ENCODE peak calls at places on chromosomes 7 and 10, in four cellular contexts. One of them, this sample, is unnamed. For H3K27me3, the result is how much of the 10 kb centered on the place peaks cover.

GRCh38 chr7:119761776-119762175 is 511.2 kb upstream of the KCND2 start:
- DNase-seq in Panc1: no peak
- DNase-seq in GM23338: no peak
- DNase-seq in body of pancreas: no peak
- DNase-seq in this sample: no peak

GRCh38 chr7:47978790-47979144 is 648 bp downstream of the HUS1 start:
- DNase-seq in Panc1: no peak
- DNase-seq in GM23338: no peak
- DNase-seq in body of pancreas: no peak
- DNase-seq in this sample: no peak

GRCh38 chr7:82507976-82508677 is 64.5 kb upstream of the CACNA2D1 start:
- DNase-seq in Panc1: no peak
- DNase-seq in GM23338: peak
- DNase-seq in body of pancreas: peak
- DNase-seq in this sample: peak

GRCh38 chr7:29040570-29040906 is 82.4 kb upstream of the TRIL start:
- DNase-seq in Panc1: no peak
- DNase-seq in GM23338: no peak
- DNase-seq in body of pancreas: no peak
- DNase-seq in this sample: no peak

GRCh38 chr10:118592675-118593330 is 2.6 kb downstream of the PRLHR start:
- DNase-seq in Panc1: no peak
- DNase-seq in GM23338: no peak
- DNase-seq in body of pancreas: peak
- DNase-seq in this sample: no peak

GRCh38 chr7:117682681-117683385 is 190.4 kb downstream of the CTTNBP2 start:
- DNase-seq in Panc1: no peak
- DNase-seq in GM23338: peak
- DNase-seq in body of pancreas: no peak
- DNase-seq in this sample: peak

GRCh38 chr10:21927601-21928000 is 75.9 kb downstream of the DNAJC1 start:
- DNase-seq in Panc1: no peak
- DNase-seq in GM23338: no peak
- DNase-seq in body of pancreas: no peak
- DNase-seq in this sample: no peak

GRCh38 chr10:128203028-128203427 is 76.8 kb upstream of the MKI67 start:
- DNase-seq in Panc1: no peak
- DNase-seq in GM23338: no peak
- DNase-seq in body of pancreas: no peak
- DNase-seq in this sample: no peak

GRCh38 chr7:37208528-37208927 is 240.1 kb downstream of the ELMO1 start:
- DNase-seq in Panc1: peak
- DNase-seq in GM23338: peak
- DNase-seq in body of pancreas: peak
- DNase-seq in this sample: peak

GRCh38 chr10:7260912-7261700 is 149.7 kb downstream of the SFMBT2 start:
- DNase-seq in Panc1: no peak
- DNase-seq in GM23338: no peak
- DNase-seq in body of pancreas: no peak
- DNase-seq in this sample: no peak

GRCh38 chr10:43595739-43596298 is 10.4 kb upstream of the ZNF485 start:
- DNase-seq in Panc1: no peak
- DNase-seq in GM23338: no peak
- DNase-seq in body of pancreas: no peak
- DNase-seq in this sample: no peak

GRCh38 chr7:38775503-38775902 is 133.5 kb downstream of the VPS41 start:
- DNase-seq in Panc1: no peak
- DNase-seq in GM23338: peak
- DNase-seq in body of pancreas: peak
- DNase-seq in this sample: no peak

GRCh38 chr10:79167537-79167936 is 98.8 kb downstream of the ZMIZ1 start:
- DNase-seq in Panc1: no peak
- DNase-seq in GM23338: no peak
- DNase-seq in body of pancreas: no peak
- DNase-seq in this sample: no peak

GRCh38 chr10:29387269-29387668 is 98.4 kb downstream of the LYZL1 start:
- DNase-seq in Panc1: no peak
- DNase-seq in GM23338: no peak
- DNase-seq in body of pancreas: no peak
- DNase-seq in this sample: no peak

GRCh38 chr10:126205482-126206210 is 182.6 kb downstream of the ADAM12 start:
- DNase-seq in Panc1: no peak
- DNase-seq in GM23338: no peak
- DNase-seq in body of pancreas: no peak
- DNase-seq in this sample: no peak

GRCh38 chr7:105157278-105157677 is 143.3 kb downstream of the KMT2E start:
- DNase-seq in Panc1: no peak
- DNase-seq in GM23338: no peak
- DNase-seq in body of pancreas: no peak
- DNase-seq in this sample: no peak

GRCh38 chr10:74058071-74058470 is 60.2 kb downstream of the VCL start:
- DNase-seq in Panc1: no peak
- DNase-seq in GM23338: no peak
- DNase-seq in body of pancreas: peak
- DNase-seq in this sample: no peak

GRCh38 chr10:97898429-97898828 is 48.8 kb downstream of the GOLGA7B start:
- DNase-seq in Panc1: no peak
- DNase-seq in GM23338: no peak
- DNase-seq in body of pancreas: no peak
- DNase-seq in this sample: no peak

GRCh38 chr7:39761435-39761834 is 138.1 kb downstream of the RALA start:
- DNase-seq in Panc1: no peak
- DNase-seq in GM23338: no peak
- DNase-seq in body of pancreas: no peak
- DNase-seq in this sample: no peak

GRCh38 chr10:122551450-122551849 is 9.1 kb upstream of the DMBT1 start:
- DNase-seq in Panc1: no peak
- DNase-seq in GM23338: peak
- DNase-seq in body of pancreas: no peak
- DNase-seq in this sample: peak

GRCh38 chr7:158444501-158445420 is 142.9 kb downstream of the PTPRN2 start:
- DNase-seq in Panc1: no peak
- DNase-seq in GM23338: no peak
- DNase-seq in body of pancreas: no peak
- DNase-seq in this sample: peak

GRCh38 chr7:2527505-2528464 is 8.2 kb downstream of the LFNG start:
- DNase-seq in Panc1: no peak
- DNase-seq in GM23338: no peak
- DNase-seq in body of pancreas: no peak
- DNase-seq in this sample: no peak

GRCh38 chr10:133131754-133132710 is 28.0 kb upstream of the KNDC1 start:
- DNase-seq in Panc1: no peak
- DNase-seq in GM23338: no peak
- DNase-seq in body of pancreas: no peak
- DNase-seq in this sample: peak

GRCh38 chr7:100854146-100854895 is 1.8 kb downstream of the SLC12A9 start:
- DNase-seq in Panc1: no peak
- DNase-seq in GM23338: no peak
- DNase-seq in body of pancreas: no peak
- DNase-seq in this sample: no peak

GRCh38 chr10:3108033-3108432 is 40.7 kb downstream of the PFKP start:
- DNase-seq in Panc1: no peak
- DNase-seq in GM23338: no peak
- DNase-seq in body of pancreas: no peak
- DNase-seq in this sample: no peak
- H3K27ac ChIP-seq in Panc1: no peak
- H3K27ac ChIP-seq in GM23338: no peak
- H3K27ac ChIP-seq in body of pancreas: peak
- H3K27ac ChIP-seq in this sample: no peak

GRCh38 chr7:135745702-135746312 is 2.8 kb downstream of the FAM180A start:
- DNase-seq in Panc1: peak
- DNase-seq in GM23338: no peak
- DNase-seq in body of pancreas: peak
- DNase-seq in this sample: no peak
- H3K4me3 ChIP-seq in Panc1: no peak
- H3K4me3 ChIP-seq in GM23338: no peak
- H3K4me3 ChIP-seq in body of pancreas: no peak
- H3K4me3 ChIP-seq in this sample: no peak

DNA sequence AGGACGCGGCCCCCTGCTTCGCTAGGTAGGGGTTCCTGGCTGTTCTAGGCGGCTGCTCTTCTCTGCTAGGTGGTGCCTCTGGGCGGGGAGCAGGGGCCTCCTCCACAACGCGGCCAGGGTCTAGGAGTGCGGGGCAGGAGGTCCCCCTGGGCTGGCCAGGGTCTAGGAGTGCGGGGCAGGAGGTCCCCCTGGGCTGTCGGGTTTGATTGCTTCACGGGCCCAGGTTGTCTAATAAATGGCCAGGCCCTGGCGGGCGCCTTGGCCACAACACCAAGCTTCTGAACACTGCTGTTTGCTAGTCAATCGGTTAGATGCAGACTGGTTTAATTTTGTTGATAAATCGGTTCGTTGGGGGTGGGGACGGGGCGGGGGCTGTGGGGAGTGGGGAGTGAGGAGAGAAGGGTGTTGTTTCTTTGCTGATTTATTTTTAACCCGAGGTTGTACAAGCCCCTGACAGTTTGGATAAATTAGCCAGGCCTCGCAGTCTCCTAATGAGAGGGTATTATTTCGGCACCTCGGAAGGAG is 7.7 kb downstream of the UNCX start:
- DNase-seq in Panc1: no peak
- DNase-seq in GM23338: peak
- DNase-seq in body of pancreas: no peak
- DNase-seq in this sample: peak
- H3K27me3 ChIP-seq in Panc1: under half
- H3K27me3 ChIP-seq in GM23338: half or more
- H3K27me3 ChIP-seq in body of pancreas: half or more
- H3K27me3 ChIP-seq in this sample: half or more

DNA sequence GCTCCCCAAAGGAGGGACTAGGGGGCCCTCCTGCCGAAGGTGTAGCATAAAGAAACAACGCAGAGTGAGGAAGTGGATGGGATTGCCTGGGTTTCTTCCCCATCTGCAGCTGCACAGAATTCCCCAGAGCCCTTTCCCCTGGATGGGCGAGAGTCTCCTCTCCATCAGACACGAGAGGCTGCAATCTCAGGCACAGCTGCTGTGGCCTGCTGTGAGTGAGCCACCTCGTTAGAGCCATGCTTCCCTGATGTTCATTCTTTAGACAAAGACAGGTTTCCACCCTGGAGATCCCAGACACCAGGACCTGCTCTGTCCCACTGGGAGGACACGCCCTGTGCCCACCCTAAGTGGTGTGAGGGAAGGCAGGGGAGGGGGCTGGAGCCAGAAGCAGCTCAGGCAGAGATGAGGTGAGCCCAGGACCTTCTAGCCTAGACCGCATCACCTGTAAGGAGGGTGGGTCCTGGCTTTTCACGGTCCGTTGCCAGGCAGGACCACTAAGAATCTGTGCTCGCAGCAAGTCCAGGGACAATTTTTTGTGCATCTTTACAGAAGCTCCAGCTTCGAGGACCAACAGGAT is 268.6 kb upstream of the TCERG1L start:
- DNase-seq in Panc1: no peak
- DNase-seq in GM23338: no peak
- DNase-seq in body of pancreas: no peak
- DNase-seq in this sample: no peak
- H3K27ac ChIP-seq in Panc1: no peak
- H3K27ac ChIP-seq in GM23338: no peak
- H3K27ac ChIP-seq in body of pancreas: no peak
- H3K27ac ChIP-seq in this sample: no peak

DNA sequence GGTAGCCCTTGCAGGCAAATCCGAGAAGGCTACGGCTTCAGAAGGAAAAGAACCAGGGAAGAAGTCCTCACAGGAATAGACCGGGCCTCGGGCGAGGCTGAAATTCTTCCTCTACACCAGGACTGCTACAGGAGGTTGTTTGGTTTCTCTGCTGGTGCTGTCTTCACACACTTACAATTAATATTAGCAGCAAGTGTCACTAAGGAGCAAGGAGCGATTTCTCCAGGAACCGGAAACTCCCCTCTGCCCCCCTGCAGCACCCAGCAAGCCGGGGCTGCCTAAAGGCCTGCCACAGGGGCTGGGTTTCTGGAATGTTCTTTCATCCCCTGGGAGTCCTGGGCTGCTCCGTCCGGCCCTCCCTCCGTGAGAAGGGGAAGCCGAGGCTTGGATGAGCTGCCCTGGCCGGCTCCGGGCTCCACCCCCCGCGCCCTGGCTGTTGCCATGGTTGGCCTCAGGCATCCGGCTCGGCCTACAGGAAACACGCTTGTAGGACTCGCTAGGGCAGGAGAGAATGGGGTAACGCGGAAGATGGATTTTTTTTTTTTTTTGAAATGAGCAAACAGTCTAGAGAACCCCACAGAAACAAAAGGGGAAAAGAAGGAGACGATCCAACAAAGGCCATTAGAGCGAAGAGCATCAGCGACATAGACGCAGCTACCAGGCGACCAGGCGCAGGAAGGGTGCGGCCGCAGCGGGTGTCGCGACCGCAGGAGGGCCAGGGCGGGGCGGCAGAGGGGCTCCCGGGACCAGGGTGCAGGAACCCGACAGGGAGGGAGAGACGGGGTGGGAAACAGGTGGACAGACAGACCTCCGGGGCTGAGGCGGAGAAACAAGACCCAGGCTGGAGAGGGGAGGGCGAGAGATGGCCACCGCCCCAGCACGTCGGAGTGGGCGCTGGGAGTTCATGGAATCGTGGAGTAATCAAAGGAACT is 33.0 kb downstream of the EN2 start:
- DNase-seq in Panc1: no peak
- DNase-seq in GM23338: peak
- DNase-seq in body of pancreas: no peak
- DNase-seq in this sample: peak
- H3K4me3 ChIP-seq in Panc1: no peak
- H3K4me3 ChIP-seq in GM23338: peak
- H3K4me3 ChIP-seq in body of pancreas: no peak
- H3K4me3 ChIP-seq in this sample: no peak

GRCh38 chr10:99560277-99561126 is 27.8 kb downstream of the NKX2-3 start:
- DNase-seq in Panc1: peak
- DNase-seq in GM23338: peak
- DNase-seq in body of pancreas: peak
- DNase-seq in this sample: peak

GRCh38 chr10:99555371-99556224 is 22.9 kb downstream of the NKX2-3 start:
- DNase-seq in Panc1: no peak
- DNase-seq in GM23338: no peak
- DNase-seq in body of pancreas: no peak
- DNase-seq in this sample: no peak

GRCh38 chr10:99558708-99559107 is 26.0 kb downstream of the NKX2-3 start:
- DNase-seq in Panc1: no peak
- DNase-seq in GM23338: no peak
- DNase-seq in body of pancreas: no peak
- DNase-seq in this sample: no peak

GRCh38 chr10:99557044-99557443 is 24.3 kb downstream of the NKX2-3 start:
- DNase-seq in Panc1: no peak
- DNase-seq in GM23338: no peak
- DNase-seq in body of pancreas: no peak
- DNase-seq in this sample: no peak

GRCh38 chr10:99556225-99556523 is 23.4 kb downstream of the NKX2-3 start:
- DNase-seq in Panc1: no peak
- DNase-seq in GM23338: no peak
- DNase-seq in body of pancreas: no peak
- DNase-seq in this sample: no peak
- H3K27me3 ChIP-seq in Panc1: under half
- H3K27me3 ChIP-seq in GM23338: under half
- H3K27me3 ChIP-seq in body of pancreas: under half
- H3K27me3 ChIP-seq in this sample: under half

This sample was measured in endodermal cell.